ENCODE peak calls at places on chromosomes 1 and 21, in four cellular contexts. U is A673, H is mammary epithelial cell, D is AG20443. X is an unnamed sample.

GRCh38 chr1:22141493-22141892 is 1.4 kb downstream of the WNT4 start:
- DNase-seq in H (no peak), D (no peak), U (no peak), X (no peak)

GRCh38 chr1:181647314-181648035 is 164.2 kb downstream of the CACNA1E start:
- DNase-seq in H (peak), D (no peak), U (no peak), X (no peak)

GRCh38 chr1:29767769-29768425 is 531.6 kb downstream of the PTPRU start:
- DNase-seq in U (no peak), H (no peak), D (peak), X (no peak)

GRCh38 chr1:231130509-231130908 is 31.3 kb upstream of the TRIM67 start:
- DNase-seq in U (no peak), H (no peak), D (no peak), X (no peak)

GRCh38 chr1:30965914-30966313 is 57.4 kb upstream of the SDC3 start:
- DNase-seq in U (no peak), H (no peak), D (no peak), X (no peak)

GRCh38 chr1:209652873-209653401 is 712 bp upstream of the LAMB3 start:
- DNase-seq in U (peak), D (no peak), H (peak), X (no peak)

GRCh38 chr1:110426854-110427253 is 19.4 kb upstream of the LAMTOR5 start:
- DNase-seq in D (no peak), U (no peak), H (no peak), X (no peak)

GRCh38 chr1:6975991-6976390 is 190.7 kb downstream of the CAMTA1 start:
- DNase-seq in D (no peak), H (no peak), U (no peak), X (no peak)

GRCh38 chr1:77557053-77557452 is 125.4 kb downstream of the ZZZ3 start:
- DNase-seq in H (no peak), U (no peak), D (no peak), X (no peak)

GRCh38 chr1:108096089-108096488 is 104.1 kb downstream of the SLC25A24 start:
- DNase-seq in H (no peak), U (no peak), D (no peak), X (no peak)

GRCh38 chr1:65741993-65742392 is 50.7 kb upstream of the PDE4B start:
- DNase-seq in D (no peak), U (no peak), H (no peak), X (no peak)

GRCh38 chr1:21325731-21326387 is 35.6 kb upstream of the ECE1 start:
- DNase-seq in H (no peak), U (no peak), D (no peak), X (no peak)

GRCh38 chr1:169163059-169163458 is 56.6 kb downstream of the ATP1B1 start:
- DNase-seq in D (no peak), H (peak), U (no peak), X (no peak)

GRCh38 chr1:243890576-243890975 is 40.5 kb upstream of the AKT3 start:
- DNase-seq in D (peak), H (no peak), U (no peak), X (no peak)

GRCh38 chr1:119816407-119816806 is 5.1 kb upstream of the REG4 start:
- DNase-seq in H (peak), U (peak), D (no peak), X (no peak)

GRCh38 chr1:236051107-236051885 is 13.6 kb downstream of the NID1 start:
- DNase-seq in H (no peak), D (peak), U (no peak), X (no peak)

GRCh38 chr1:219434285-219434950 is 178.5 kb downstream of the ZC3H11B start:
- DNase-seq in U (no peak), H (no peak), D (no peak), X (no peak)

GRCh38 chr1:201696217-201696761 is 132.7 kb upstream of the IPO9 start:
- DNase-seq in H (peak), U (no peak), D (peak), X (no peak)

GRCh38 chr1:234676103-234676594 is 66.2 kb upstream of the IRF2BP2 start:
- DNase-seq in D (peak), U (peak), H (peak), X (peak)

GRCh38 chr1:233327938-233328660 is 575 bp downstream of the MAP3K21 start:
- DNase-seq in D (peak), U (peak), H (peak), X (peak)

GRCh38 chr1:154446292-154446691 is 41.1 kb downstream of the IL6R start:
- DNase-seq in H (no peak), D (peak), U (no peak), X (no peak)

GRCh38 chr1:171486048-171486519 is 754 bp downstream of the PRRC2C start:
- DNase-seq in U (peak), H (peak), D (peak), X (no peak)

GRCh38 chr1:24725209-24725651 is 20.0 kb upstream of the CLIC4 start:
- DNase-seq in U (no peak), D (no peak), H (no peak), X (no peak)

GRCh38 chr1:58611986-58612385 is 34.9 kb upstream of the TACSTD2 start:
- DNase-seq in D (no peak), H (no peak), U (no peak), X (no peak)

GRCh38 chr1:5632226-5632625 is 360.0 kb downstream of the NPHP4 start:
- DNase-seq in D (no peak), H (no peak), U (no peak), X (no peak)

GRCh38 chr21:16908087-16908486 is 604.8 kb upstream of the CXADR start:
- DNase-seq in H (peak), U (peak), D (peak), X (no peak)

GRCh38 chr1:16171314-16172223 is 15.7 kb upstream of the EPHA2 start:
- DNase-seq in H (no peak), U (no peak), D (no peak), X (no peak)

GRCh38 chr1:13828454-13829151 is 128.6 kb downstream of the PRDM2 start:
- DNase-seq in U (no peak), H (no peak), D (peak), X (peak)

GRCh38 chr1:5937373-5937857 is 54.8 kb downstream of the NPHP4 start:
- DNase-seq in D (no peak), H (no peak), U (no peak), X (no peak)

GRCh38 chr1:68969430-68969829 is 472.5 kb upstream of the DEPDC1 start:
- DNase-seq in D (no peak), H (no peak), U (no peak), X (no peak)

GRCh38 chr1:180521474-180522203 is 19.3 kb upstream of the ACBD6 start:
- DNase-seq in H (peak), U (no peak), D (no peak), X (no peak)

GRCh38 chr1:29700522-29700921 is 464.2 kb downstream of the PTPRU start:
- DNase-seq in U (no peak), H (no peak), D (no peak), X (no peak)

GRCh38 chr1:154624756-154625643 is 17.0 kb upstream of the ADAR start:
- DNase-seq in H (peak), D (peak), U (no peak), X (no peak)

GRCh38 chr1:32496127-32496526 is 31.3 kb downstream of the ZBTB8B start:
- DNase-seq in D (peak), U (peak), H (peak), X (no peak)

GRCh38 chr1:241356519-241357365 is at the start of gene RGS7:
- DNase-seq in H (peak), D (peak), U (peak), X (no peak)

GRCh38 chr1:224520808-224521207 is 86.2 kb upstream of the WDR26 start:
- DNase-seq in U (no peak), D (no peak), H (no peak), X (no peak)